ENCODE peak calls at places on chromosomes 5 and 9, in four cellular contexts. I, Z, K and D are unnamed samples.
A peak's percentile ranks its signal among the peaks of the same experiment; 100 is the strongest.

GRCh38 chr9:125997510-125997823 is 250.3 kb downstream of the PBX3 start:
- DNase-seq in I (no peak), Z (no peak), K (no peak), D (no peak)

GRCh38 chr5:93929146-93929545 is 187.7 kb upstream of the POU5F2 start:
- DNase-seq in I (peak; percentile 4), Z (no peak), K (no peak), D (peak; percentile 53)

GRCh38 chr9:75378036-75378435 is 289.7 kb downstream of the OSTF1 start:
- DNase-seq in I (peak; percentile 46), Z (no peak), K (peak; percentile 18), D (no peak)

GRCh38 chr9:3528466-3528865 is 2.7 kb upstream of the RFX3 start:
- DNase-seq in I (no peak), Z (peak; percentile 38), K (no peak), D (no peak)

GRCh38 chr5:109844695-109845094 is 155.0 kb downstream of the MAN2A1 start:
- DNase-seq in I (peak; percentile 71), Z (no peak), K (no peak), D (peak; percentile 67)

GRCh38 chr9:132144708-132145365 is 17.0 kb upstream of the NTNG2 start:
- DNase-seq in I (peak; percentile 64), Z (no peak), K (no peak), D (no peak)

GRCh38 chr5:75681125-75681830 is 36.0 kb downstream of the POC5 start:
- DNase-seq in I (peak; percentile 71), Z (no peak), K (peak; percentile 30), D (peak; percentile 80)

GRCh38 chr9:137665697-137666504 is 47.1 kb downstream of the EHMT1 start:
- DNase-seq in I (peak; percentile 59), Z (no peak), K (peak; percentile 79), D (no peak)

GRCh38 chr5:115816226-115817042 is at the start of gene CDO1:
- DNase-seq in I (peak; percentile 76), Z (no peak), K (peak; percentile 78), D (peak; percentile 76)

GRCh38 chr5:139649082-139649991 is 1.2 kb downstream of the CXXC5 start:
- DNase-seq in I (peak; percentile 61), Z (peak; percentile 51), K (peak; percentile 80), D (peak; percentile 62)

GRCh38 chr5:86118542-86118941 is 499.2 kb upstream of the COX7C start:
- DNase-seq in I (no peak), Z (peak; percentile 3), K (peak; percentile 10), D (no peak)

GRCh38 chr5:151619812-151620462 is 28.8 kb upstream of the FAT2 start:
- DNase-seq in I (no peak), Z (no peak), K (peak; percentile 95), D (peak; percentile 55)

GRCh38 chr9:129582865-129583264 is 38.0 kb downstream of the C9orf50 start:
- DNase-seq in I (no peak), Z (no peak), K (no peak), D (no peak)

GRCh38 chr5:113447651-113448050 is 12.9 kb upstream of the TSSK1B start:
- DNase-seq in I (peak; percentile 29), Z (peak; percentile 21), K (no peak), D (no peak)

GRCh38 chr9:82745919-82746318 is 317.0 kb downstream of the RASEF start:
- DNase-seq in I (no peak), Z (no peak), K (no peak), D (no peak)

GRCh38 chr5:58810086-58810485 is 227.2 kb downstream of the RAB3C start:
- DNase-seq in I (no peak), Z (no peak), K (no peak), D (no peak)

GRCh38 chr5:173563246-173563645 is 53.2 kb downstream of the BOD1 start:
- DNase-seq in I (no peak), Z (no peak), K (no peak), D (no peak)
- H3K27me3 ChIP-seq in I (no peaks in the 10 kb centered on the region), Z (peaks cover 30% of the 10 kb centered on the region), K (no peaks in the 10 kb centered on the region), D (no peaks in the 10 kb centered on the region)

GRCh38 chr5:42991477-42992034 is 48.6 kb downstream of the ANXA2R start:
- DNase-seq in I (no peak), Z (no peak), K (peak; percentile 29), D (no peak)
- H3K9ac ChIP-seq in I (peak overlapping the region; percentile 85), Z (peak overlapping the region; percentile 95), K (peak overlapping the region; percentile 70), D (peak overlapping the region; percentile 94)

GRCh38 chr5:7849531-7850240 is 1.2 kb downstream of the CFAP90 start:
- DNase-seq in I (peak; percentile 18), Z (no peak), K (peak; percentile 80), D (peak; percentile 27)
- H3K4me3 ChIP-seq in I (no peak overlapping the region), Z (no peak overlapping the region), K (peak overlapping the region; percentile 55), D (no peak overlapping the region)

DNA sequence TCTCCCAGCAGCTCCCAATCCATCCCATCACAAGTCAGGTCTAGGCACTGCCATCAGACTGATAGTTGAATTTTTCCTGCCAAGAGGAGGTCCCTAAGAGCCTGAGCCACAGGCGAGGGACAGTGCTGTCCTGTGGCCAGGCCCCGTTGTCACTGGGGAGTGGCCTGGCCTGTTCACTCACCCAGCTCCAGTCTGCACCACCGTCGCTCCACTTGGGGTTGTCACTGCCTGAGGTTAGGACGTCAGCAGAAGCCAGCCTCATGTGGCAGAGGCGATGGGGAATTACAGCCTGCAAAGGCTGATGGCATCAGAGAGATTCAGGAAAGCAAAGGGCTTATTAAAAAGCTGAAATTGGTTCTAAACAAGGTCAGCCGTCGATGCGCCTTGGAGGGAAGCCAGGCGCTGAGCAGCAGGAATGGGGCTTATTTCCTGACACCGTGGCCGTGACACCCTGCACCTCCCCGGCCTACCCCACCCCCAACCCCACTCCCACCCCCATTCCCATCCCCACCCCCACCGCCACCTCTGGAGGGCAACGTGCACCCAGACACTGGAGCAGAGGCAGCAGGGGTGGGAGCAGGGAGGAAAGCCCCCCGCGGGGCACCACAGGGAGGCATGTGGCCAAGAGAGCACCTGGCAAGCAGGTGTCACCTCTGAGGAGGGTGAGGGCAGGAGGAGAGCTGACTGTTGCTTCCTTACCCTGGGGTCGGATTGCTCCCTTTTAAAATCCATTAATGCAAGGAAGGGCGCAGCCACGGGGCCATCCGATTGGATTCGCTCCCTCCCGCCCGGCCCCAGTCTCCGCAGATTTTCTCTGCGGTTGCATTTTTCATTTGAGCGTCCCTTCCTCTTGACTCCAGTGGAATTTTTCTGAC is 3.1 kb upstream of the DBH start:
- DNase-seq in I (no peak), Z (no peak), K (no peak), D (no peak)
- H3K27me3 ChIP-seq in I (peaks cover 39% of the 10 kb centered on the region), Z (peaks cover 74% of the 10 kb centered on the region), K (no peaks in the 10 kb centered on the region), D (peaks cover 78% of the 10 kb centered on the region)

DNA sequence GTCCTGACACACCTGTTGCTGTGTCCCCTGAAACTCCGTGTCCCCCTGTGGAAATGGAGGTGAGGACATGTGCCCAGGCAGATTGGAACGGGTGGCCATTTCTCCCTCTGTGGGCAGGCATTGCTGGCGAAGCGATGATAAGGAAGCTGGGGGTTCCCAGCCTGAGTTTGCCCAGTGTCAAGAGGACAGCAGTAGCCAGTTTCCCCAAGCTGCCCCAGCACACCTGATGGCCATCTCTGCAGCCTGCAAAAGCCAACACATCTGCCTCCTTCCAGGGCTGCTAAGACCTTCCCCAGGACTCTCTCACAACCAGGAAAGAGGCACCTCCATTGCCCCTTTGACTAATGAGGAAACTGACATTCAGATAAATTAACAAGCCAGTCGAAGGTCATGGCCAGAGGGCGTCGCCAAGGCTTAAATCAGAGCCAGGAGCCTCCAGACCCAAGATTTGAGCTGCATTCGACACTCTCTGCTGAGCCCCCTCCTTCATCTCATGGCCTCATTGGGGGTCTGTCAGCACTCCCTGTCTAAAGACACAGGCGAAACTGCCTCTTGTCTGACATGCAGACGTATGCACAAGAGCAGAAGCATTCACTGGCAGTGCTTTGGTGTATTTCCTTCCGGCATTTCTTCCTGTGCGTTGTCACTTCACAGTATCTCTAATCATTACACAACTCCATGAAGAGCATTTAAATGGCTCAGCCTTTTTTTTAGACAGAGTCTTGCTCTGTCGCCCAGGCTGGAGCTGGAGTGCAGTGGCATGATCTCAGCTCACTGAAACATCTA is 10.4 kb upstream of the WNK2 start:
- DNase-seq in I (no peak), Z (no peak), K (no peak), D (no peak)
- H3K9ac ChIP-seq in I (no peak overlapping the region), Z (peak overlapping the region; percentile 26), K (no peak overlapping the region), D (no peak overlapping the region)

DNA sequence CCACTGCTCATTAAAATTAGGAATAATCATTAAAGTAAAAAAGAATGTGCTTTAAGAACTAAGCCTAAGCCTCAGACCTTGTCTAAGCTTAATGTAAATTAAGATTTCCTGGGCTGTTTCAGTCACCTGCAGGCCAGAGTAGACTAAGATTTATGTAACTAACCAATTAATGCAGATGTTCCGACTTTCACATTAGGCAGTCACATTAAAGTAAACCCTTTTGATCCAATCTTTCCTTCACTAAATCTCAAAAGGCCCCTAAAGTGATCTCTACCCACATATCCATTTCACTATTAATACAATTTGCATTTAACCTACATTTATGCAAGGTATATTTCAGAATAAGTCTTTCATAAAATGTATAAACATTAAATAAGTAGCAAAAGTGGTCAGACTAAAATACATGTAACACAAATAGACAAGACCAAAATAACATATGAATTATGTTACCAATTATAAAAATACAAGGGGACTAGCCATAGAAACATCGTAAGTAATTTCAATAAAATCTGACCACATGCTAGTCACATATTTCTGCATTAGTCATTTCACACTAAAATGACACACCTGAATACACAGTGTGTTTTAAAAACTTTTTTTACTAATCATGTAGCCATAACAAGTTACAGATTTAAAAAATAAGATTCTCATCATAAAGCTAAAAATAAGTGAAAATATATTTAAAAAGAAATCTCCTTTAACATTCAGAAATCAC is 7.7 kb downstream of the NR3C1 start:
- DNase-seq in I (peak; percentile 38), Z (no peak), K (no peak), D (no peak)
- H3K4me3 ChIP-seq in I (peak overlapping the region; percentile 99), Z (no peak overlapping the region), K (no peak overlapping the region), D (peak overlapping the region; percentile 93)

DNA sequence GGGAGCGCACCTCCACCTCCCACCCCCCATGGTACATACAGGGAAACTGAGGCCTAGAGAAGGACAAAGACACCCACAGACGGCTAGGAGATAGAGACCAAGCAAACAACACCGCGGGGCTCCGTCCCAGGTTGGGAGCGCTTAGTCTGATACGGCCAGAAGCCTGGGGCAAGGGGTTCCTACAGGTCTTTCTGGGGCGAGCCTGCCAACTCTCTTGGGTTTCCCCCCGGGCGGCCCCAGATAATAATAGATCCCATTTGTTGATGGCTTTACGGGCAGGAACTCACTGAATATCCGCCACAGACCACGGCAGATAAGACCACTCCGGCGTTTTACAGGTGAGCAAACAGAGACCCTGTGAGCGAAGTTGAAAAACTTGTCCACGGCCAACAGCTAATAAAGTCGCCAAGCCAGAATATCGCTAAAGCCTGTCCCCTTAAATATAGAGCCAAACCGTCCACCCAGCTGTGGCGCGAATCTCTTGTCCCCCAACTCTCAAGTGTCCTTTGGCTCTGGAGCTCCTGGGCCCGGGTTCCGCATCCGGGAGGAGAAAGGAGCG is 5.1 kb upstream of the EBF1 start:
- DNase-seq in I (no peak), Z (no peak), K (no peak), D (no peak)
- H3K27me3 ChIP-seq in I (no peaks in the 10 kb centered on the region), Z (peaks cover 26% of the 10 kb centered on the region), K (peaks cover 50% of the 10 kb centered on the region), D (no peaks in the 10 kb centered on the region)

DNA sequence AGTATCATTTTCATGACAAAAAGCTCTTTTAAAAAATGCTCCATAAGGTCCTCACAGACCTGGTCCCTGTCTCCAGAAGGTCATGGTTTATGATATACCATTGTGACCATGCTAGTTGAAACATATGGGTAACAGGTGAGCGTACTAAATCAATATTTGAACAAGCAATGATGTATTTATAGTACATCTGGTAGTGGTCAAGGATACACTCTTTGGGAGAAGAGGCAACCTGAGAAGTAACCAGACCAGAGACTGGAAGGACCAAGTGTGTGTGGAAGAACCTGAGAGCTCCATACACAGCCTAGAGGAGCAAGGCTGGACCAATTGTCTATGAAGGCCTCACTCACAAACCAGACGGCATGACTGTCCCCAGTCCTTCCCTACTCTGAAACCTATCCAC is 55.1 kb downstream of the LHFPL2 start:
- DNase-seq in I (no peak), Z (no peak), K (no peak), D (no peak)
- H3K9ac ChIP-seq in I (no peak overlapping the region), Z (no peak overlapping the region), K (no peak overlapping the region), D (no peak overlapping the region)

GRCh38 chr5:168575391-168576372 is 3.5 kb downstream of the PANK3 start:
- DNase-seq in I (peak; percentile 19), Z (peak; percentile 33), K (peak; percentile 10), D (no peak)
- H3K4me3 ChIP-seq in I (no peak overlapping the region), Z (no peak overlapping the region), K (no peak overlapping the region), D (peak overlapping the region; percentile 42)